ENCODE peak calls at places on chromosomes 12 and 14, in eight cellular contexts. J is AG04450; V is CD4-positive, alpha-beta memory T cell; Y is GM12878; H is psoas muscle; C is heart right ventricle; K is A549; T is thyroid gland. I is an unnamed sample. For H3K9me3, the result is how much of the 10 kb centered on the place peaks cover.

GRCh38 chr14:92551066-92551841 is 37.7 kb downstream of the RIN3 start:
- DNase-seq in J (no peak), C (no peak), K (no peak), V (peak), Y (peak), H (no peak), T (no peak), I (no peak)

GRCh38 chr12:12979151-12979550 is 20.9 kb downstream of the HEBP1 start:
- DNase-seq in T (no peak), C (no peak), K (no peak), J (no peak), V (no peak), Y (no peak), H (no peak), I (no peak)

GRCh38 chr12:32718926-32719325 is 36.8 kb downstream of the YARS2 start:
- DNase-seq in H (no peak), C (no peak), V (no peak), T (no peak), J (no peak), Y (no peak), K (no peak), I (no peak)

GRCh38 chr14:104362761-104363605 is 216.6 kb upstream of the C14orf180 start:
- DNase-seq in V (no peak), H (no peak), J (no peak), T (no peak), C (no peak), Y (no peak), K (no peak), I (peak)

GRCh38 chr14:64422753-64423152 is 34.6 kb downstream of the MTHFD1 start:
- DNase-seq in H (no peak), V (no peak), Y (no peak), T (no peak), J (no peak), C (no peak), K (no peak), I (no peak)

GRCh38 chr12:45381351-45381750 is 165.5 kb downstream of the ANO6 start:
- DNase-seq in C (no peak), T (no peak), K (no peak), J (no peak), V (no peak), Y (no peak), H (no peak), I (no peak)

GRCh38 chr12:131711551-131712205 is 788 bp downstream of the SFSWAP start:
- DNase-seq in Y (no peak), C (no peak), J (no peak), T (no peak), K (no peak), V (no peak), H (no peak), I (no peak)

GRCh38 chr12:48788852-48789775 is at the start of gene ADCY6:
- DNase-seq in C (peak), Y (no peak), V (peak), J (no peak), T (peak), K (peak), H (peak), I (peak)

GRCh38 chr12:122860052-122860853 is 25.0 kb downstream of the HIP1R start:
- DNase-seq in K (peak), V (peak), H (peak), J (peak), Y (no peak), T (peak), C (peak), I (peak)

GRCh38 chr14:50394713-50395112 is 2.0 kb downstream of the CDKL1 start:
- DNase-seq in K (no peak), H (no peak), T (no peak), Y (no peak), J (no peak), V (no peak), C (no peak), I (no peak)

GRCh38 chr12:94795520-94795919 is 145.2 kb upstream of the TMCC3 start:
- DNase-seq in K (peak), C (no peak), H (peak), J (no peak), Y (no peak), V (no peak), T (peak), I (no peak)
- H3K27ac ChIP-seq in K (peak), C (no peak), H (no peak), J (no peak), Y (peak), V (no peak), T (no peak), I (no peak)

DNA sequence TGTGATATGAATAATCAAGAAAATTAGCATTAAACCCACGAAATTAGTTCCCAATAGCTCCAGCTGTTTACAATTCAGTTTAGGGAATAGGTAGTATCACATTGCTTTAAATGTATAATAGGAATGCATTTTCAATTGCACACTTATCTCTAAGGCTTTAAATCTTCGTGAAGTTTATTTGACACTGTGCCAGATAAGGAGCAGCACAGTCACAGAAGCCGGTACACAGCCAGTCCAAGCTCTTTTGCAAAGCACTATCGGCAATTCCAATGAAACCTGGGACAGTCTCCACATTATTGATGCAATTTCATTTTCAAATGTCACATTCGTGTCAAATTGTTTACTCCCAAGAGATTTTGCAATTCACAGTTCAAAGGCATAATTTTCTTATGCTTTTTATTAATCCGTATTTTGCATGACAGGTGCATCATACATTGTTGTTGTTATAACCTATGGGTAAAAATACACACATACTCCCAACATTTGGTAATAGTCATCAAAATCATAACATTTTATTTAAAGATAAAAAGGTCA is 602.8 kb downstream of the RPS29 start:
- DNase-seq in C (no peak), H (no peak), Y (no peak), K (no peak), J (no peak), T (no peak), V (no peak), I (peak)
- H3K9me3 ChIP-seq in C (under half), H (under half), Y (under half), K (under half), J (under half), T (under half), V (under half), I (under half)

GRCh38 chr12:24909667-24910066 is 39.2 kb downstream of the BCAT1 start:
- DNase-seq in Y (no peak), T (no peak), V (no peak), C (no peak), J (peak), K (peak), H (no peak), I (peak)
- H3K27ac ChIP-seq in Y (no peak), T (no peak), V (no peak), C (no peak), J (peak), K (no peak), H (no peak), I (peak)

GRCh38 chr12:73321776-73322175 is 1049.6 kb downstream of the TRHDE start:
- DNase-seq in K (no peak), H (no peak), T (no peak), C (no peak), V (no peak), J (no peak), Y (no peak), I (no peak)
- H3K9me3 ChIP-seq in K (under half), H (under half), T (under half), C (under half), V (under half), J (under half), Y (under half), I (under half)

GRCh38 chr14:54490448-54490805 is 1.6 kb upstream of the GMFB start:
- DNase-seq in V (no peak), Y (no peak), C (no peak), H (no peak), K (no peak), T (no peak), J (no peak), I (no peak)
- H3K27ac ChIP-seq in V (no peak), Y (no peak), C (no peak), H (no peak), K (no peak), T (no peak), J (no peak), I (no peak)

GRCh38 chr12:73514672-73515071 is 1023.0 kb upstream of the ATXN7L3B start:
- DNase-seq in Y (no peak), J (no peak), V (no peak), K (peak), C (no peak), H (no peak), T (no peak), I (no peak)

GRCh38 chr12:73517859-73518258 is 1019.8 kb upstream of the ATXN7L3B start:
- DNase-seq in J (no peak), Y (no peak), C (no peak), K (no peak), H (no peak), V (no peak), T (no peak), I (no peak)
- H3K9me3 ChIP-seq in J (under half), Y (under half), C (under half), K (under half), H (under half), V (under half), T (under half), I (under half)